ENCODE peak calls at places on chromosomes 16 and 17, in eight cellular contexts. U is NCI-H2081 treated with DMSO at 0.1 percent for 48 hours; J is cardiac septum; I is esophagus squamous epithelium; C is RWPE1; P is Kasumi-1; H is heart right ventricle; F is effector memory CD8-positive, alpha-beta T cell. D is an unnamed sample.

GRCh38 chr16:84362410-84362809 is 5.9 kb upstream of the ATP2C2 start:
- DNase-seq in U (no peak), J (no peak), I (no peak), C (no peak), P (no peak), H (no peak), F (no peak), D (no peak)

GRCh38 chr16:55439101-55439690 is 39.8 kb upstream of the MMP2 start:
- DNase-seq in U (no peak), J (no peak), I (no peak), C (no peak), P (no peak), H (no peak), F (no peak), D (no peak)

GRCh38 chr17:47318197-47318918 is 5.4 kb upstream of the EFCAB13 start:
- DNase-seq in U (no peak), J (no peak), I (no peak), C (no peak), P (no peak), H (no peak), F (no peak), D (no peak)

GRCh38 chr16:86880316-86881117 is 302.2 kb downstream of the FOXL1 start:
- DNase-seq in U (no peak), J (peak; percentile 70), I (no peak), C (no peak), P (no peak), H (no peak), F (no peak), D (no peak)

GRCh38 chr16:2487517-2487842 is 12.6 kb downstream of the TBC1D24 start:
- DNase-seq in U (no peak), J (no peak), I (no peak), C (no peak), P (no peak), H (no peak), F (no peak), D (no peak)

GRCh38 chr16:27242868-27243590 is 25.5 kb downstream of the NSMCE1 start:
- DNase-seq in U (no peak), J (no peak), I (no peak), C (no peak), P (peak; percentile 43), H (no peak), F (no peak), D (no peak)

GRCh38 chr16:68427649-68428303 is 20.5 kb downstream of the SMPD3 start:
- DNase-seq in U (no peak), J (peak; percentile 33), I (no peak), C (no peak), P (no peak), H (no peak), F (no peak), D (no peak)

GRCh38 chr16:90018297-90019200 is 707 bp downstream of the DBNDD1 start:
- DNase-seq in U (no peak), J (no peak), I (no peak), C (no peak), P (no peak), H (no peak), F (no peak), D (no peak)

GRCh38 chr17:63222655-63223054 is 223.5 kb downstream of the CYB561 start:
- DNase-seq in U (no peak), J (no peak), I (no peak), C (no peak), P (no peak), H (no peak), F (no peak), D (no peak)

D was measured in RWPE2.